ENCODE peak calls at places on chromosomes 3 and 15, in nine cellular contexts. R, A, P, M, H, K, Y, W and Q are unnamed samples.

GRCh38 chr15:68281008-68281407 is 3.5 kb downstream of the FEM1B start:
- DNase-seq in H (no peak), K (no peak), Y (no peak), M (no peak), P (no peak), A (no peak), R (no peak), W (no peak), Q (no peak)

GRCh38 chr3:58793052-58793451 is 126.5 kb upstream of the FAM3D start:
- DNase-seq in A (no peak), K (no peak), R (no peak), H (no peak), Y (no peak), W (no peak), P (no peak), M (no peak), Q (no peak)

GRCh38 chr3:184347321-184348056 is 10.1 kb downstream of the FAM131A start:
- DNase-seq in P (no peak), M (no peak), H (no peak), K (no peak), R (no peak), W (no peak), Y (peak; percentile 76), A (no peak), Q (no peak)

GRCh38 chr15:78098131-78098755 is 5.9 kb downstream of the SH2D7 start:
- DNase-seq in R (no peak), H (peak; percentile 42), P (no peak), M (no peak), A (no peak), Y (no peak), K (no peak), W (no peak), Q (no peak)

GRCh38 chr3:45799586-45799985 is 3.2 kb upstream of the SLC6A20 start:
- DNase-seq in H (no peak), M (no peak), W (no peak), R (no peak), P (no peak), A (no peak), Y (no peak), K (no peak), Q (no peak)

GRCh38 chr15:64911317-64912186 is at the start of gene ANKDD1A:
- DNase-seq in P (peak; percentile 71), M (no peak), Y (peak; percentile 89), R (no peak), H (no peak), W (peak; percentile 26), A (peak; percentile 53), K (no peak), Q (no peak)

GRCh38 chr3:187951452-187952190 is 202.3 kb upstream of the LPP start:
- DNase-seq in K (no peak), M (no peak), W (no peak), P (no peak), H (no peak), A (no peak), Y (no peak), R (no peak), Q (no peak)

GRCh38 chr3:9727041-9727595 is 4.4 kb upstream of the BRPF1 start:
- DNase-seq in Y (peak; percentile 78), H (no peak), R (peak; percentile 38), K (peak; percentile 54), P (no peak), W (peak; percentile 42), A (no peak), M (no peak), Q (no peak)

GRCh38 chr15:93614446-93615104 is 525.6 kb upstream of the RGMA start:
- DNase-seq in P (peak; percentile 19), H (no peak), M (no peak), A (no peak), R (no peak), K (no peak), W (no peak), Y (no peak), Q (no peak)

GRCh38 chr3:171956372-171957104 is 82.8 kb upstream of the FNDC3B start:
- DNase-seq in W (no peak), P (no peak), K (no peak), A (no peak), R (no peak), Y (no peak), H (no peak), M (no peak), Q (no peak)

GRCh38 chr3:119403201-119403600 is 60.2 kb downstream of the TMEM39A start:
- DNase-seq in K (no peak), Y (peak; percentile 25), A (no peak), H (no peak), R (no peak), P (no peak), M (no peak), W (no peak), Q (no peak)

GRCh38 chr15:49225572-49226281 is 55.7 kb downstream of the GALK2 start:
- DNase-seq in H (no peak), A (no peak), W (no peak), P (no peak), M (no peak), R (no peak), K (no peak), Y (peak; percentile 64), Q (no peak)

GRCh38 chr3:6825527-6825926 is 35.4 kb upstream of the GRM7 start:
- DNase-seq in R (no peak), H (no peak), K (no peak), Y (no peak), P (no peak), A (no peak), W (no peak), M (no peak), Q (no peak)

GRCh38 chr3:32399030-32399620 is 7.5 kb downstream of the CMTM7 start:
- DNase-seq in P (no peak), R (peak; percentile 55), H (no peak), A (peak; percentile 23), W (peak; percentile 34), Y (peak; percentile 67), M (no peak), K (peak; percentile 47), Q (no peak)

GRCh38 chr3:194205675-194206133 is 69.8 kb downstream of the HES1 start:
- DNase-seq in Y (peak; percentile 58), M (no peak), H (no peak), W (no peak), A (no peak), K (no peak), P (no peak), R (no peak), Q (peak; percentile 63)

GRCh38 chr3:128232421-128233180 is 79.3 kb downstream of the EEFSEC start:
- DNase-seq in K (no peak), M (no peak), P (no peak), Y (peak; percentile 50), A (no peak), H (no peak), R (no peak), W (no peak), Q (no peak)

GRCh38 chr15:49135342-49135857 is 20.0 kb downstream of the COPS2 start:
- DNase-seq in M (no peak), K (no peak), P (no peak), A (no peak), R (no peak), W (no peak), H (no peak), Y (no peak), Q (no peak)

GRCh38 chr3:160027541-160028195 is 39.0 kb downstream of the IL12A start:
- DNase-seq in P (no peak), K (no peak), W (no peak), M (no peak), Y (no peak), H (no peak), A (peak; percentile 15), R (no peak), Q (no peak)

GRCh38 chr15:43702174-43702573 is 8.5 kb downstream of the CKMT1A start:
- DNase-seq in H (no peak), R (no peak), K (no peak), W (no peak), A (no peak), Y (no peak), P (no peak), M (no peak), Q (no peak)

GRCh38 chr3:47440131-47440530 is 35.6 kb downstream of the SCAP start:
- DNase-seq in A (no peak), M (no peak), W (no peak), H (no peak), P (no peak), R (no peak), K (no peak), Y (peak; percentile 13), Q (no peak)

GRCh38 chr15:20352241-20353200 is 189.1 kb downstream of the GOLGA6L6 start:
- DNase-seq in M (no peak), K (no peak), R (no peak), Y (no peak), P (peak; percentile 14), A (no peak), W (no peak), H (peak; percentile 50), Q (no peak)

GRCh38 chr3:12541625-12542024 is 3.7 kb downstream of the MKRN2OS start:
- DNase-seq in Y (peak; percentile 39), H (no peak), A (no peak), R (no peak), P (no peak), K (no peak), W (no peak), M (no peak), Q (no peak)

GRCh38 chr3:185082149-185082548 is 70.7 kb downstream of the C3orf70 start:
- DNase-seq in H (no peak), W (no peak), P (no peak), Y (no peak), R (no peak), M (peak; percentile 26), K (no peak), A (no peak), Q (no peak)

GRCh38 chr3:57949779-57950618 is 58.2 kb upstream of the FLNB start:
- DNase-seq in A (peak; percentile 53), M (no peak), K (no peak), W (no peak), H (no peak), P (no peak), R (no peak), Y (no peak), Q (no peak)

GRCh38 chr15:29822685-29823459 is 604 bp upstream of the TJP1 start:
- DNase-seq in W (no peak), M (no peak), A (peak; percentile 53), P (peak; percentile 70), K (no peak), H (peak; percentile 71), R (no peak), Y (peak; percentile 59), Q (no peak)

GRCh38 chr15:57751177-57751800 is 44.8 kb downstream of the POLR2M start:
- DNase-seq in A (no peak), K (no peak), P (no peak), M (no peak), Y (peak; percentile 45), R (no peak), W (no peak), H (no peak), Q (no peak)

GRCh38 chr3:194740859-194741486 is 55.3 kb downstream of the FAM43A start:
- DNase-seq in Y (no peak), W (no peak), P (no peak), H (no peak), K (no peak), M (peak; percentile 89), A (peak; percentile 94), R (no peak), Q (no peak)

GRCh38 chr3:29718661-29719065 is 437.8 kb downstream of the RBMS3 start:
- DNase-seq in H (no peak), A (no peak), P (no peak), K (no peak), Y (no peak), W (no peak), R (no peak), M (no peak), Q (no peak)

GRCh38 chr3:59256233-59256632 is 206.4 kb upstream of the CFAP20DC start:
- DNase-seq in Y (no peak), P (no peak), A (no peak), R (no peak), K (no peak), W (no peak), M (no peak), H (no peak), Q (no peak)

GRCh38 chr15:68389936-68390790 is 41.8 kb downstream of the ITGA11 start:
- DNase-seq in H (no peak), Y (no peak), A (no peak), R (no peak), M (no peak), W (no peak), P (no peak), K (no peak), Q (no peak)

GRCh38 chr15:100735654-100736053 is 133.3 kb downstream of the ASB7 start:
- DNase-seq in M (no peak), H (no peak), P (no peak), Y (no peak), W (no peak), A (no peak), K (no peak), R (no peak), Q (no peak)